ENCODE peak calls at places on chromosomes 2 and 18, in eight cellular contexts. X is germinal center, M is HS-27A, Q is uterus, K is astrocyte of the spinal cord, N is right cardiac atrium, F is memory B cell, S is NCI-H2171 treated with DMSO at 0.1 percent for 48 hours. U is an unnamed sample.

GRCh38 chr2:62653582-62654422 is 51.7 kb upstream of the EHBP1 start:
- DNase-seq in X (no peak), M (no peak), Q (no peak), K (no peak), N (no peak), F (no peak), S (no peak), U (no peak)

GRCh38 chr18:46320928-46321855 is 217.0 kb downstream of the HAUS1 start:
- DNase-seq in X (no peak), M (peak), Q (no peak), K (peak), N (no peak), F (no peak), S (no peak), U (no peak)

GRCh38 chr2:217027414-217027813 is 167.6 kb upstream of the TNP1 start:
- DNase-seq in X (no peak), M (no peak), Q (no peak), K (no peak), N (no peak), F (no peak), S (no peak), U (no peak)

GRCh38 chr2:13652531-13653313 is 936.0 kb downstream of the TRIB2 start:
- DNase-seq in X (no peak), M (peak), Q (no peak), K (peak), N (no peak), F (no peak), S (peak), U (no peak)

GRCh38 chr2:1640301-1641135 is 103.8 kb downstream of the PXDN start:
- DNase-seq in X (no peak), M (no peak), Q (no peak), K (no peak), N (no peak), F (no peak), S (no peak), U (no peak)

GRCh38 chr2:127175406-127175805 is 44.7 kb downstream of the CYP27C1 start:
- DNase-seq in X (no peak), M (no peak), Q (peak), K (no peak), N (peak), F (no peak), S (peak), U (no peak)

GRCh38 chr18:12401881-12402280 is 5.8 kb upstream of the PRELID3A start:
- DNase-seq in X (no peak), M (no peak), Q (no peak), K (no peak), N (no peak), F (no peak), S (no peak), U (no peak)

GRCh38 chr2:223855426-223855825 is 18.0 kb upstream of the AP1S3 start:
- DNase-seq in X (no peak), M (no peak), Q (no peak), K (peak), N (no peak), F (no peak), S (no peak), U (no peak)

GRCh38 chr2:7118606-7119503 is 201.6 kb downstream of the RNF144A start:
- DNase-seq in X (no peak), M (no peak), Q (peak), K (peak), N (peak), F (no peak), S (peak), U (peak)

GRCh38 chr2:113169002-113169530 is 4.7 kb upstream of the PSD4 start:
- DNase-seq in X (no peak), M (no peak), Q (no peak), K (no peak), N (no peak), F (no peak), S (no peak), U (peak)

GRCh38 chr2:235287369-235287722 is 206.5 kb upstream of the AGAP1 start:
- DNase-seq in X (no peak), M (no peak), Q (no peak), K (no peak), N (peak), F (no peak), S (no peak), U (no peak)

GRCh38 chr2:235148201-235149170 is 196.7 kb downstream of the SH3BP4 start:
- DNase-seq in X (no peak), M (no peak), Q (no peak), K (no peak), N (no peak), F (no peak), S (no peak), U (no peak)

GRCh38 chr2:101773137-101773536 is 75.6 kb downstream of the MAP4K4 start:
- DNase-seq in X (no peak), M (no peak), Q (no peak), K (no peak), N (no peak), F (no peak), S (no peak), U (no peak)